ENCODE peak calls at places on chromosomes 6 and 20, in six cellular contexts. X, M, V, R, I and Y are unnamed samples.
A peak's percentile ranks its signal among the peaks of the same experiment; 100 is the strongest.

GRCh38 chr6:11491998-11492397 is 45.6 kb upstream of the TMEM170B start:
- DNase-seq in X (peak; percentile 43), M (no peak), I (peak; percentile 54), R (no peak), V (no peak), Y (no peak)

GRCh38 chr6:56604186-56604585 is 38.5 kb downstream of the DST start:
- DNase-seq in M (no peak), X (no peak), R (no peak), I (no peak), V (no peak), Y (no peak)

GRCh38 chr20:5073154-5074049 is 46.4 kb downstream of the PCNA start:
- DNase-seq in X (no peak), I (peak; percentile 83), V (no peak), R (no peak), M (no peak), Y (no peak)

GRCh38 chr6:87237804-87238203 is 82.4 kb downstream of the ZNF292 start:
- DNase-seq in I (peak; percentile 47), R (no peak), V (no peak), X (peak; percentile 40), M (no peak), Y (peak; percentile 12)

GRCh38 chr6:168601101-168601500 is 160.1 kb downstream of the SMOC2 start:
- DNase-seq in V (no peak), I (no peak), R (no peak), X (no peak), M (no peak), Y (no peak)

GRCh38 chr6:41199427-41200246 is 1.3 kb downstream of the TREML2 start:
- DNase-seq in V (no peak), X (peak; percentile 60), M (no peak), I (peak; percentile 53), R (no peak), Y (peak; percentile 7)

GRCh38 chr6:13365320-13365719 is 37.0 kb upstream of the TBC1D7 start:
- DNase-seq in M (no peak), I (no peak), R (no peak), V (no peak), X (no peak), Y (no peak)

GRCh38 chr20:4713401-4713800 is 8.3 kb upstream of the PRND start:
- DNase-seq in I (no peak), M (no peak), R (no peak), X (no peak), V (no peak), Y (no peak)

GRCh38 chr6:37628611-37629320 is 68.9 kb downstream of the MDGA1 start:
- DNase-seq in R (no peak), M (no peak), V (no peak), I (no peak), X (no peak), Y (no peak)

GRCh38 chr6:37491161-37491829 is 8.4 kb downstream of the CCDC167 start:
- DNase-seq in R (no peak), M (peak; percentile 47), I (no peak), V (no peak), X (no peak), Y (no peak)

GRCh38 chr6:17900011-17900410 is 87.4 kb downstream of the KIF13A start:
- DNase-seq in I (no peak), M (no peak), R (no peak), X (no peak), V (no peak), Y (no peak)

GRCh38 chr6:17839526-17839925 is 132.8 kb upstream of the NUP153 start:
- DNase-seq in M (no peak), V (no peak), X (no peak), I (no peak), R (no peak), Y (no peak)

GRCh38 chr6:31079656-31080261 is 32.6 kb downstream of the C6orf15 start:
- DNase-seq in I (peak; percentile 61), M (peak; percentile 71), R (peak; percentile 66), V (peak; percentile 86), X (peak; percentile 73), Y (peak; percentile 31)

GRCh38 chr20:45971675-45972499 is at the start of gene ZNF335:
- DNase-seq in X (peak; percentile 100), R (peak; percentile 93), V (peak; percentile 98), M (peak; percentile 97), I (peak; percentile 99), Y (peak; percentile 98)

GRCh38 chr6:163415176-163415619 is 680 bp downstream of the QKI start:
- DNase-seq in I (peak; percentile 58), R (peak; percentile 24), M (peak; percentile 56), X (peak; percentile 27), V (no peak), Y (no peak)

GRCh38 chr20:16462711-16463110 is 110.5 kb downstream of the KIF16B start:
- DNase-seq in V (peak; percentile 8), M (no peak), X (no peak), R (no peak), I (no peak), Y (no peak)

GRCh38 chr20:50396623-50397022 is 113.6 kb upstream of the PTPN1 start:
- DNase-seq in X (no peak), I (no peak), M (no peak), V (no peak), R (no peak), Y (no peak)

GRCh38 chr6:18213439-18213838 is 50.9 kb downstream of the DEK start:
- DNase-seq in V (no peak), M (peak; percentile 62), I (no peak), R (no peak), X (no peak), Y (no peak)

GRCh38 chr6:127923135-127923534 is 22.3 kb upstream of the THEMIS start:
- DNase-seq in V (no peak), M (no peak), R (no peak), X (no peak), I (no peak), Y (no peak)

GRCh38 chr6:20211037-20211940 is 980 bp downstream of the MBOAT1 start:
- DNase-seq in V (peak; percentile 14), M (no peak), R (no peak), X (no peak), I (no peak), Y (no peak)

GRCh38 chr6:167898673-167899311 is 72.1 kb downstream of the AFDN start:
- DNase-seq in I (peak; percentile 37), V (peak; percentile 24), M (no peak), X (peak; percentile 40), R (no peak), Y (no peak)

GRCh38 chr6:117169781-117170281 is 95.5 kb upstream of the VGLL2 start:
- DNase-seq in R (no peak), M (no peak), X (no peak), I (no peak), V (no peak), Y (no peak)

GRCh38 chr6:100217225-100217624 is 223.2 kb upstream of the MCHR2 start:
- DNase-seq in I (no peak), M (no peak), V (no peak), R (no peak), X (no peak), Y (no peak)

GRCh38 chr6:111626446-111626845 is 20.8 kb upstream of the TRAF3IP2 start:
- DNase-seq in X (no peak), M (no peak), I (no peak), R (no peak), V (peak; percentile 35), Y (no peak)

GRCh38 chr6:89585156-89585555 is 53.4 kb downstream of the LYRM2 start:
- DNase-seq in M (no peak), R (no peak), X (no peak), I (no peak), V (no peak), Y (no peak)

GRCh38 chr6:98747960-98748359 is 86.4 kb upstream of the POU3F2 start:
- DNase-seq in X (no peak), V (no peak), I (no peak), R (no peak), M (no peak), Y (no peak)

GRCh38 chr20:3141757-3142156 is 17.9 kb downstream of the FASTKD5 start:
- DNase-seq in M (no peak), V (no peak), X (no peak), R (no peak), I (no peak), Y (no peak)

GRCh38 chr20:54168961-54169862 is 4.6 kb downstream of the CYP24A1 start:
- DNase-seq in V (no peak), R (no peak), X (no peak), M (no peak), I (no peak), Y (no peak)

GRCh38 chr6:42571611-42572342 is 7.9 kb downstream of the UBR2 start:
- DNase-seq in M (no peak), I (no peak), V (no peak), X (no peak), R (no peak), Y (no peak)

GRCh38 chr6:15841937-15842698 is 179.3 kb upstream of the DTNBP1 start:
- DNase-seq in R (no peak), I (no peak), X (no peak), M (no peak), V (no peak), Y (no peak)

GRCh38 chr20:43840382-43841070 is 74.1 kb upstream of the TOX2 start:
- DNase-seq in V (peak; percentile 60), M (peak; percentile 56), X (peak; percentile 80), R (peak; percentile 15), I (peak; percentile 72), Y (no peak)

GRCh38 chr20:58755751-58756524 is 63.3 kb downstream of the NPEPL1 start:
- DNase-seq in M (no peak), X (no peak), V (no peak), R (no peak), I (no peak), Y (no peak)